ENCODE peak calls at places on chromosomes 7 and 10, in four cellular contexts. G is IMR-90, N is keratinocyte, O is neuronal stem cell. I is an unnamed sample.

GRCh38 chr7:139054101-139054500 is 18.3 kb upstream of the ZC3HAV1L start:
- DNase-seq in G (no peak), N (no peak), O (no peak), I (no peak)

GRCh38 chr7:151890355-151891004 is 13.6 kb upstream of the PRKAG2 start:
- DNase-seq in G (no peak), N (no peak), O (no peak), I (no peak)

GRCh38 chr7:112069879-112070321 is 136.3 kb downstream of the DOCK4 start:
- DNase-seq in G (peak; percentile 46), N (no peak), O (no peak), I (peak; percentile 39)

GRCh38 chr7:5701085-5701914 is 80.2 kb downstream of the RNF216 start:
- DNase-seq in G (peak; percentile 66), N (no peak), O (no peak), I (no peak)

GRCh38 chr7:79050592-79050991 is 402.9 kb downstream of the MAGI2 start:
- DNase-seq in G (peak; percentile 73), N (peak; percentile 49), O (no peak), I (peak; percentile 62)

GRCh38 chr7:98974205-98974604 is 95.9 kb downstream of the TRRAP start:
- DNase-seq in G (no peak), N (no peak), O (no peak), I (no peak)

GRCh38 chr7:37065779-37066271 is 341.5 kb upstream of the AOAH start:
- DNase-seq in G (peak; percentile 44), N (peak; percentile 23), O (no peak), I (peak; percentile 70)

GRCh38 chr10:7478727-7479457 is 68.1 kb upstream of the SFMBT2 start:
- DNase-seq in G (no peak), N (no peak), O (no peak), I (no peak)

GRCh38 chr7:91165846-91166230 is 98.4 kb upstream of the FZD1 start:
- DNase-seq in G (peak; percentile 14), N (no peak), O (no peak), I (peak; percentile 72)

GRCh38 chr7:16801111-16801542 is 3.7 kb downstream of the AGR2 start:
- DNase-seq in G (peak; percentile 83), N (peak; percentile 63), O (peak; percentile 21), I (peak; percentile 67)

GRCh38 chr7:108167460-108167859 is 37.3 kb upstream of the LAMB4 start:
- DNase-seq in G (peak; percentile 57), N (no peak), O (no peak), I (peak; percentile 34)

GRCh38 chr10:525565-526315 is 163.7 kb downstream of the DIP2C start:
- DNase-seq in G (peak; percentile 61), N (no peak), O (no peak), I (no peak)

GRCh38 chr7:4798706-4799235 is 23.3 kb downstream of the AP5Z1 start:
- DNase-seq in G (no peak), N (no peak), O (no peak), I (no peak)

GRCh38 chr7:25852249-25852994 is 299.6 kb upstream of the NFE2L3 start:
- DNase-seq in G (no peak), N (no peak), O (no peak), I (no peak)
- H3K4me3 ChIP-seq in G (no peak overlapping the region), N (no peak overlapping the region), O (peak overlapping the region; percentile 57), I (no peak overlapping the region)

DNA sequence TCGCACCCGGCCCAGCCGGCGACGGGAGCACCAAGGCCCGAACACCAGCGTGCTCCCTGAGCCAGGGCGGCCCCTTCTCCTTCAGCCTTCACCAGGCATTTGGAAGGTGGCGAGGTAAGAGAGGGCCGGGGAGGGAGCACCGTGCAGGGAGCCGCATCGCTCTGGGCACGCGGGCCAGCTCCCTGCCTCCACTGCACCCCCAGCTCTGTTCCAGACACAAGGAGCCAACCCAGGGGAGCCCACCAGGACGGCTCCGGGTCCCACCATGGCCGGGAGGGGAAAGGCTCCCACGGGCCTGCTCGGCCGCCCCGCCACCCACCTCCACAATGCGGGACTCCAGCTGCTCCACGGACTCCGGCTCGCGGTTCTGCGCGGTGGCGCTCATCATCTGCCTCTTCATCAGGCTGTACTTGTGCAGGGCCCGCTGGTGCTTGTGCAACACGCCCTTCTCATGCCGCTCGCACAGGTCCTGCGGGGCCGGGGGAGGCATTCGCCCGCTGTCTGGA is 15.1 kb downstream of the NUDT1 start:
- DNase-seq in G (no peak), N (no peak), O (no peak), I (no peak)
- H3K36me3 ChIP-seq in G (peaks cover 27% of the 10 kb centered on the region), N (peaks cover 6% of the 10 kb centered on the region), O (peaks cover 17% of the 10 kb centered on the region), I (peaks cover 6% of the 10 kb centered on the region)

GRCh38 chr10:15335500-15335899 is 35.6 kb downstream of the FAM171A1 start:
- DNase-seq in G (no peak), N (no peak), O (no peak), I (peak; percentile 22)

GRCh38 chr10:15331456-15331855 is 39.6 kb downstream of the FAM171A1 start:
- DNase-seq in G (no peak), N (no peak), O (no peak), I (no peak)

GRCh38 chr10:15339857-15340256 is 31.2 kb downstream of the FAM171A1 start:
- DNase-seq in G (no peak), N (no peak), O (no peak), I (peak; percentile 26)

GRCh38 chr10:15333909-15334649 is 37.0 kb downstream of the FAM171A1 start:
- DNase-seq in G (peak; percentile 89), N (no peak), O (no peak), I (peak; percentile 89)

DNA sequence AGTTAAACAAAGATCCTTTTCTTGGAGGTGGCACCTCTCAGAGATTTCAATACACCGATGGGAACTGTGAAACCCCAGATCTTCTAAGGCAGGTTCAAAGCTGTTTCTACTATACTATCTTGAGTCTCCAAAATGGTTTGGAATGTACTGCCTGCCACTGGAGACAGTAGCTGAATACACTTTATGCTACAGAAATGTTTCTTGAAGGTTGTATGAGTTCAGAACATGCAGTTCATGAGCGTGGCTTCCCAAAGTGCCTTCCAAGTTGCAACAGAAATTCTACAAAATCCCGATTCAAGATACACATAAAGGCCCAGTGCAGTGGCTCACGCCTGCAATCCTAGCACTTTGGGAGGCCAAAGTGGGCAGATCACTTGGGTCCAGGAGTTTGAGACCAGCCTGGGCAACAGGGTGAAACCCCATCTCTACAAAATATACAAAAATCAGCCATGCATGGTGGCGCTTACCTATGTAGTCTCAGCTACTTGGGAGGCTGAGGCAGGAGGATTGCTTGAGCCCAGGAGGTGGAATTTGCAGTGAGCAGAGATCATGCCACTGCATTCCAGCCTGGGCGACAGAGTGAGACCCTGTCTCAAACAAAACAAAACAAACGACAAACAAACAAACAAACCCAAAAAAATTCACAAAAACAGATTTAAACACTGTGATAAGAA is 36.3 kb downstream of the FAM171A1 start:
- DNase-seq in G (no peak), N (no peak), O (no peak), I (no peak)
- H3K9ac ChIP-seq in G (no peak overlapping the region), N (no peak overlapping the region), O (no peak overlapping the region), I (no peak overlapping the region)

GRCh38 chr10:103666751-103667150 is 173.2 kb downstream of the NEURL1 start:
- DNase-seq in G (no peak), N (no peak), O (no peak), I (no peak)

GRCh38 chr10:103666109-103666508 is 172.6 kb downstream of the NEURL1 start:
- DNase-seq in G (peak; percentile 31), N (no peak), O (no peak), I (peak; percentile 44)

GRCh38 chr10:103665439-103665838 is 171.9 kb downstream of the NEURL1 start:
- DNase-seq in G (no peak), N (no peak), O (no peak), I (no peak)

GRCh38 chr10:103668351-103669242 is 175.1 kb downstream of the NEURL1 start:
- DNase-seq in G (peak; percentile 55), N (no peak), O (no peak), I (peak; percentile 34)

GRCh38 chr10:103667390-103667789 is 173.9 kb downstream of the NEURL1 start:
- DNase-seq in G (peak; percentile 68), N (no peak), O (no peak), I (peak; percentile 79)
- H3K4me3 ChIP-seq in G (no peak overlapping the region), N (no peak overlapping the region), O (no peak overlapping the region), I (no peak overlapping the region)

I was measured in fibroblast of lung.